ENCODE peak calls at places on chromosomes 1 and 21, in eight cellular contexts. C is KG1; N is activated naive CD4-positive, alpha-beta T cell treated with Interleukin-2 at 50 U/mL for 16 hours; W is T-helper 9 cell; T is occipital lobe; B is CD8-positive, alpha-beta memory T cell; Y is lower lobe of right lung; A is DMS79 treated with DMSO at 0.1 percent for 48 hours. R is an unnamed sample.

GRCh38 chr1:242754061-242754648 is 229.7 kb upstream of the PLD5 start:
- DNase-seq in A (no peak), B (no peak), W (no peak), N (no peak), Y (no peak), T (no peak), C (no peak), R (no peak)

GRCh38 chr1:201354901-201355295 is 22.6 kb downstream of the TNNT2 start:
- DNase-seq in A (no peak), C (no peak), Y (peak; percentile 8), B (no peak), N (no peak), T (no peak), W (no peak), R (no peak)

GRCh38 chr1:152167835-152168534 is 9.0 kb upstream of the RPTN start:
- DNase-seq in C (no peak), Y (no peak), W (no peak), N (no peak), B (no peak), T (no peak), A (no peak), R (no peak)

GRCh38 chr1:25580933-25581332 is 35.7 kb upstream of the MAN1C1 start:
- DNase-seq in N (no peak), W (no peak), C (no peak), B (no peak), Y (no peak), A (no peak), T (no peak), R (no peak)

GRCh38 chr1:165668184-165668583 is 30.2 kb downstream of the ALDH9A1 start:
- DNase-seq in B (no peak), C (no peak), Y (no peak), W (no peak), T (no peak), N (no peak), A (no peak), R (no peak)

GRCh38 chr1:201137579-201138310 is 10.8 kb upstream of the ASCL5 start:
- DNase-seq in A (no peak), Y (no peak), C (no peak), T (peak; percentile 78), W (no peak), N (no peak), B (no peak), R (no peak)

GRCh38 chr1:32759521-32759980 is 57.0 kb upstream of the SYNC start:
- DNase-seq in W (no peak), B (no peak), A (no peak), C (no peak), N (no peak), T (no peak), Y (peak; percentile 82), R (no peak)

GRCh38 chr21:43340491-43341348 is 86.2 kb downstream of the SIK1 start:
- DNase-seq in T (no peak), C (no peak), A (no peak), Y (no peak), W (no peak), N (no peak), B (no peak), R (no peak)

GRCh38 chr1:245677446-245678240 is 522.9 kb downstream of the KIF26B start:
- DNase-seq in C (no peak), Y (no peak), B (no peak), T (no peak), A (no peak), N (no peak), W (no peak), R (no peak)

R was measured in esophagus muscularis mucosa.